ENCODE peak calls at places on chromosome 5, in eight cellular contexts. One of them, this sample, is unnamed.

GRCh38 chr5:169914766-169915165 is 65.5 kb downstream of the INSYN2B start:
- DNase-seq in ovary: peak; percentile 24
- DNase-seq in stomach: no peak
- DNase-seq in GM12878: no peak
- DNase-seq in body of pancreas: peak; percentile 23
- DNase-seq in heart left ventricle: no peak
- DNase-seq in uterus: no peak
- DNase-seq in testis: peak; percentile 75
- DNase-seq in this sample: no peak

GRCh38 chr5:146467729-146468128 is 20.6 kb downstream of the TCERG1 start:
- DNase-seq in ovary: no peak
- DNase-seq in stomach: no peak
- DNase-seq in GM12878: no peak
- DNase-seq in body of pancreas: no peak
- DNase-seq in heart left ventricle: no peak
- DNase-seq in uterus: no peak
- DNase-seq in testis: no peak
- DNase-seq in this sample: no peak

GRCh38 chr5:1814183-1815020 is 13.2 kb downstream of the NDUFS6 start:
- DNase-seq in ovary: no peak
- DNase-seq in stomach: no peak
- DNase-seq in GM12878: no peak
- DNase-seq in body of pancreas: no peak
- DNase-seq in heart left ventricle: no peak
- DNase-seq in uterus: no peak
- DNase-seq in testis: no peak
- DNase-seq in this sample: no peak

GRCh38 chr5:3277590-3278196 is 317.9 kb upstream of the IRX1 start:
- DNase-seq in ovary: no peak
- DNase-seq in stomach: no peak
- DNase-seq in GM12878: no peak
- DNase-seq in body of pancreas: no peak
- DNase-seq in heart left ventricle: no peak
- DNase-seq in uterus: no peak
- DNase-seq in testis: no peak
- DNase-seq in this sample: no peak

GRCh38 chr5:91850031-91850430 is 466.9 kb upstream of the ARRDC3 start:
- DNase-seq in ovary: no peak
- DNase-seq in stomach: no peak
- DNase-seq in GM12878: no peak
- DNase-seq in body of pancreas: no peak
- DNase-seq in heart left ventricle: no peak
- DNase-seq in uterus: no peak
- DNase-seq in testis: no peak
- DNase-seq in this sample: no peak

GRCh38 chr5:169091396-169091980 is 209.5 kb downstream of the SLIT3 start:
- DNase-seq in ovary: no peak
- DNase-seq in stomach: no peak
- DNase-seq in GM12878: no peak
- DNase-seq in body of pancreas: no peak
- DNase-seq in heart left ventricle: no peak
- DNase-seq in uterus: no peak
- DNase-seq in testis: no peak
- DNase-seq in this sample: no peak

GRCh38 chr5:89265511-89266169 is 382.7 kb upstream of the MEF2C start:
- DNase-seq in ovary: no peak
- DNase-seq in stomach: no peak
- DNase-seq in GM12878: no peak
- DNase-seq in body of pancreas: no peak
- DNase-seq in heart left ventricle: no peak
- DNase-seq in uterus: no peak
- DNase-seq in testis: no peak
- DNase-seq in this sample: no peak

GRCh38 chr5:50711280-50711679 is 44.8 kb downstream of the PARP8 start:
- DNase-seq in ovary: no peak
- DNase-seq in stomach: peak; percentile 38
- DNase-seq in GM12878: peak; percentile 87
- DNase-seq in body of pancreas: peak; percentile 60
- DNase-seq in heart left ventricle: no peak
- DNase-seq in uterus: no peak
- DNase-seq in testis: no peak
- DNase-seq in this sample: no peak

GRCh38 chr5:154756203-154756870 is 1.2 kb downstream of the LARP1 start:
- DNase-seq in ovary: peak; percentile 68
- DNase-seq in stomach: peak; percentile 50
- DNase-seq in GM12878: no peak
- DNase-seq in body of pancreas: peak; percentile 64
- DNase-seq in heart left ventricle: peak; percentile 75
- DNase-seq in uterus: peak; percentile 49
- DNase-seq in testis: peak; percentile 41
- DNase-seq in this sample: no peak

GRCh38 chr5:65696892-65697291 is 25.0 kb downstream of the SGTB start:
- DNase-seq in ovary: no peak
- DNase-seq in stomach: no peak
- DNase-seq in GM12878: no peak
- DNase-seq in body of pancreas: no peak
- DNase-seq in heart left ventricle: no peak
- DNase-seq in uterus: no peak
- DNase-seq in testis: no peak
- DNase-seq in this sample: no peak

GRCh38 chr5:146880985-146881384 is 2.4 kb upstream of the PPP2R2B start:
- DNase-seq in ovary: no peak
- DNase-seq in stomach: no peak
- DNase-seq in GM12878: no peak
- DNase-seq in body of pancreas: peak; percentile 7
- DNase-seq in heart left ventricle: no peak
- DNase-seq in uterus: no peak
- DNase-seq in testis: no peak
- DNase-seq in this sample: no peak

GRCh38 chr5:152113401-152113800 is 188.8 kb upstream of the GLRA1 start:
- DNase-seq in ovary: no peak
- DNase-seq in stomach: no peak
- DNase-seq in GM12878: no peak
- DNase-seq in body of pancreas: no peak
- DNase-seq in heart left ventricle: no peak
- DNase-seq in uterus: no peak
- DNase-seq in testis: no peak
- DNase-seq in this sample: no peak

GRCh38 chr5:137294604-137295003 is 204.5 kb downstream of the SPOCK1 start:
- DNase-seq in ovary: no peak
- DNase-seq in stomach: no peak
- DNase-seq in GM12878: no peak
- DNase-seq in body of pancreas: no peak
- DNase-seq in heart left ventricle: no peak
- DNase-seq in uterus: no peak
- DNase-seq in testis: no peak
- DNase-seq in this sample: peak; percentile 37

GRCh38 chr5:41143124-41143523 is 70.2 kb downstream of the C6 start:
- DNase-seq in ovary: no peak
- DNase-seq in stomach: no peak
- DNase-seq in GM12878: no peak
- DNase-seq in body of pancreas: no peak
- DNase-seq in heart left ventricle: no peak
- DNase-seq in uterus: no peak
- DNase-seq in testis: no peak
- DNase-seq in this sample: no peak

GRCh38 chr5:143044265-143044664 is 274.1 kb downstream of the ARHGAP26 start:
- DNase-seq in ovary: no peak
- DNase-seq in stomach: no peak
- DNase-seq in GM12878: no peak
- DNase-seq in body of pancreas: no peak
- DNase-seq in heart left ventricle: no peak
- DNase-seq in uterus: no peak
- DNase-seq in testis: no peak
- DNase-seq in this sample: no peak

GRCh38 chr5:1865948-1866347 is 16.8 kb downstream of the IRX4 start:
- DNase-seq in ovary: no peak
- DNase-seq in stomach: no peak
- DNase-seq in GM12878: no peak
- DNase-seq in body of pancreas: no peak
- DNase-seq in heart left ventricle: no peak
- DNase-seq in uterus: no peak
- DNase-seq in testis: no peak
- DNase-seq in this sample: no peak

GRCh38 chr5:127571314-127571713 is 53.9 kb downstream of the PRRC1 start:
- DNase-seq in ovary: no peak
- DNase-seq in stomach: no peak
- DNase-seq in GM12878: no peak
- DNase-seq in body of pancreas: no peak
- DNase-seq in heart left ventricle: no peak
- DNase-seq in uterus: no peak
- DNase-seq in testis: no peak
- DNase-seq in this sample: no peak

DNA sequence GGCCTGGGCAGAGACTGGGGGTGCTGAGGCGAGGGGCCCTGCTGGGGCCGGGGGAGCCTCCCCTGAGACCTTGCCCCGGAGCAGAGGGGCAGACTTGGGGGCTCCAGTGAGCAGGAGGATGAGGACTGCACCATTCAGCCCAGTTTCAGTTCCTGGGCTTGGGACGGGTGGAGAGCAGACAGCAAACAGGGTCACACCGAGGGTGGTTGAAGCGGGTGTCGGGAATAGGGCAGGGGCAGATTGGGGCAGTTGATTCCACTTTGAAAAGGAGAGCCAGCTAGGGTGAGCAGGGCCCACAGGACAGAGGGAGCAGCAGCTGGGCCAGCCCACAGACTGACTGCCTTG is 4.5 kb downstream of the GRK6 start:
- DNase-seq in ovary: no peak
- DNase-seq in stomach: no peak
- DNase-seq in GM12878: no peak
- DNase-seq in body of pancreas: no peak
- DNase-seq in heart left ventricle: no peak
- DNase-seq in uterus: no peak
- DNase-seq in testis: no peak
- DNase-seq in this sample: no peak
- H3K4me1 ChIP-seq in ovary: peaks cover 8% of the 10 kb centered on the region
- H3K4me1 ChIP-seq in stomach: peaks cover 52% of the 10 kb centered on the region
- H3K4me1 ChIP-seq in GM12878: peaks cover 49% of the 10 kb centered on the region
- H3K4me1 ChIP-seq in body of pancreas: peaks cover 17% of the 10 kb centered on the region
- H3K4me1 ChIP-seq in heart left ventricle: peaks cover 45% of the 10 kb centered on the region
- H3K4me1 ChIP-seq in uterus: peaks cover 8% of the 10 kb centered on the region
- H3K4me1 ChIP-seq in testis: peaks cover 12% of the 10 kb centered on the region
- H3K4me1 ChIP-seq in this sample: peaks cover 47% of the 10 kb centered on the region

GRCh38 chr5:159903134-159903533 is 13.1 kb upstream of the ADRA1B start:
- DNase-seq in ovary: no peak
- DNase-seq in stomach: no peak
- DNase-seq in GM12878: no peak
- DNase-seq in body of pancreas: no peak
- DNase-seq in heart left ventricle: no peak
- DNase-seq in uterus: no peak
- DNase-seq in testis: no peak
- DNase-seq in this sample: no peak
- H3K27ac ChIP-seq in ovary: no peak overlapping the region
- H3K27ac ChIP-seq in stomach: no peak overlapping the region
- H3K27ac ChIP-seq in GM12878: no peak overlapping the region
- H3K27ac ChIP-seq in body of pancreas: no peak overlapping the region
- H3K27ac ChIP-seq in heart left ventricle: no peak overlapping the region
- H3K27ac ChIP-seq in uterus: no peak overlapping the region
- H3K27ac ChIP-seq in testis: no peak overlapping the region
- H3K27ac ChIP-seq in this sample: no peak overlapping the region

DNA sequence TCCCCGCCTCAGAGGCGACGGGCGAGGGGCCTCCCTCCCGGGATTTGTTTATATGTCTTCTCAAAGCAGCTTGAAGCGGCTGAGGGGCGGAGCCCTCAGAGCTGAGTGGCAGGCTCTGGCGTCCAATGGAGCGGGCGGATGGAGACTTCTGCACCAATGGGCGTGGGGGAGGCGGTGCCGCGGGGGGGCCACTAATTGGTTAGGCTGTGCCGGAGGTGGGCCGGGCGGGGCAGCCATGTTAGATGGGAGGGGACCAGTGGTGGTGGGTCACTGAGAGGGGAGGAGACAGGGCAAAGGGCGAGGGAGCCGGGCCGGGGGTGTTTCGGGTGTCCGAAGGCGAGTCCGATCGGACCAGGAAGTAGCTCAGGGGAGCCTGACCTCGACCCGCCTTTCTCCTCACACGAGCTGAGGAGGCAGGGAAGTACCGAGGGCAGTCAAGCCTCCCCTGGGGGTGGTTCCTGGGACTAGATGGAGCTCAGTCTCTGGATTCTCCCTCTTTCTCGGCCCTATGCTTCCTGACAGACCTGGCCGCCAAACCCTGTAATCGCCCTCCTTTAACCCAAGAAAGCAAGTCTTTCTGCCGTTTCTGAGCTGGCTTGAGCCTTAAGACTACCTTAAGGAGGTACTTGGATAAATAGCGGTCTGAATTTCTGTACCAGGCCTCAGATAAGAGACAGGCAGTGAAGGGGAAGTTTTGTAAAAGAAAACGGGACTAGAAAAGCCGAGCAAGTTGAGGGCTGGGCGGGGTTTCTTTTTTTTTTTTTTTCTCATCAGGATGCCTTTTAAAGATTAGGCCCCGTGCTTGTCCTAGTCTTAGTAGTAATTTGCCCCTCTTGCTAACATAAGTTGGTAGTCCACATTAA is 1.1 kb downstream of the CREBRF start:
- DNase-seq in ovary: peak; percentile 99
- DNase-seq in stomach: peak; percentile 99
- DNase-seq in GM12878: peak; percentile 85
- DNase-seq in body of pancreas: peak; percentile 99
- DNase-seq in heart left ventricle: peak; percentile 99
- DNase-seq in uterus: peak; percentile 98
- DNase-seq in testis: peak; percentile 100
- DNase-seq in this sample: peak; percentile 100
- TF ChIP-seq POLR2A in ovary: no peak
- TF ChIP-seq POLR2A in stomach: no peak
- TF ChIP-seq POLR2A in GM12878: peak; percentile 72
- TF ChIP-seq POLR2A in body of pancreas: peak; percentile 69
- TF ChIP-seq POLR2A in heart left ventricle: peak; percentile 59
- TF ChIP-seq POLR2A in uterus: no peak
- TF ChIP-seq POLR2A in testis: peak; percentile 60
- TF ChIP-seq POLR2A in this sample: no peak

DNA sequence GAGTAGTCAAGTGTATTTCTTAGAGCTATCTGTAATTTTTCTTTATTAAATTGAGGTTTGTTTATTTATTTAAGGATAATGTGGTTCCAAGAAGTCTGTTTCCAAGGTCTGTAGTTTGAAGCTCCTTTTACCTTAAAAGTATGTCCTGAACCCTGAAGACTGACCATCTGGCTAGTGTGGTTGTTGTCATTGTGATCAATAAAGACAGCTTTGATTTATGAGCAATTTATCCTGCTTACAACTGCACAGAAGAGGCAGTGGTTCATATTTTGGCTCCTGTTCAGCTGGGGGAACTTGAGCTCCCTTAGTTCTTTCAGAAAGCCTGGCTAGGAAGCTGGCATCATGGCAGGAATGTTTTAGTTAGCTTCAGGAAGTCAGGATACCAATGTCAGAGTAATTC is 118.8 kb downstream of the ZSWIM6 start:
- DNase-seq in ovary: no peak
- DNase-seq in stomach: no peak
- DNase-seq in GM12878: no peak
- DNase-seq in body of pancreas: peak; percentile 51
- DNase-seq in heart left ventricle: no peak
- DNase-seq in uterus: no peak
- DNase-seq in testis: no peak
- DNase-seq in this sample: no peak
- H3K4me1 ChIP-seq in ovary: peaks cover 6% of the 10 kb centered on the region
- H3K4me1 ChIP-seq in stomach: peaks cover 43% of the 10 kb centered on the region
- H3K4me1 ChIP-seq in GM12878: no peaks in the 10 kb centered on the region
- H3K4me1 ChIP-seq in body of pancreas: peaks cover 26% of the 10 kb centered on the region
- H3K4me1 ChIP-seq in heart left ventricle: peaks cover 26% of the 10 kb centered on the region
- H3K4me1 ChIP-seq in uterus: no peaks in the 10 kb centered on the region
- H3K4me1 ChIP-seq in testis: no peaks in the 10 kb centered on the region
- H3K4me1 ChIP-seq in this sample: peaks cover 23% of the 10 kb centered on the region

This sample was measured in vagina.